ENCODE peak calls at places on chromosomes 4 and X, in four cellular contexts. One of them, this sample, is unnamed.

GRCh38 chrX:78595901-78596502 is 63.1 kb downstream of the RTL3 start:
- DNase-seq in breast epithelium: no peak
- DNase-seq in NT2/D1: peak; percentile 13
- DNase-seq in T-helper 1 cell: no peak
- DNase-seq in this sample: no peak

GRCh38 chr4:155738548-155738947 is 20.3 kb upstream of the GUCY1B1 start:
- DNase-seq in breast epithelium: no peak
- DNase-seq in T-helper 1 cell: no peak
- DNase-seq in NT2/D1: no peak
- DNase-seq in this sample: no peak

GRCh38 chr4:74716436-74716765 is 77.9 kb downstream of the BTC start:
- DNase-seq in T-helper 1 cell: no peak
- DNase-seq in breast epithelium: no peak
- DNase-seq in NT2/D1: no peak
- DNase-seq in this sample: no peak

GRCh38 chrX:47200385-47201150 is 6.9 kb downstream of the UBA1 start:
- DNase-seq in T-helper 1 cell: no peak
- DNase-seq in breast epithelium: no peak
- DNase-seq in NT2/D1: no peak
- DNase-seq in this sample: no peak

GRCh38 chrX:20007962-20008633 is 17.2 kb upstream of the BCLAF3 start:
- DNase-seq in breast epithelium: no peak
- DNase-seq in T-helper 1 cell: no peak
- DNase-seq in NT2/D1: no peak
- DNase-seq in this sample: no peak

GRCh38 chr4:176376032-176376614 is 56.4 kb downstream of the SPCS3 start:
- DNase-seq in NT2/D1: no peak
- DNase-seq in breast epithelium: no peak
- DNase-seq in T-helper 1 cell: no peak
- DNase-seq in this sample: no peak

GRCh38 chr4:155906554-155907247 is 3.2 kb downstream of the TDO2 start:
- DNase-seq in T-helper 1 cell: no peak
- DNase-seq in breast epithelium: peak; percentile 18
- DNase-seq in NT2/D1: no peak
- DNase-seq in this sample: peak; percentile 89

GRCh38 chr4:107616838-107617389 is 103.1 kb downstream of the PAPSS1 start:
- DNase-seq in breast epithelium: no peak
- DNase-seq in T-helper 1 cell: no peak
- DNase-seq in NT2/D1: no peak
- DNase-seq in this sample: no peak

GRCh38 chrX:30881390-30881789 is 7.7 kb downstream of the TAB3 start:
- DNase-seq in breast epithelium: no peak
- DNase-seq in T-helper 1 cell: no peak
- DNase-seq in NT2/D1: no peak
- DNase-seq in this sample: no peak

GRCh38 chr4:176340871-176341685 is 21.3 kb downstream of the SPCS3 start:
- DNase-seq in NT2/D1: peak; percentile 30
- DNase-seq in breast epithelium: no peak
- DNase-seq in T-helper 1 cell: no peak
- DNase-seq in this sample: no peak

GRCh38 chrX:69021095-69021494 is 144.2 kb downstream of the PJA1 start:
- DNase-seq in breast epithelium: no peak
- DNase-seq in T-helper 1 cell: no peak
- DNase-seq in NT2/D1: no peak
- DNase-seq in this sample: no peak

GRCh38 chr4:8721621-8722020 is 129.1 kb downstream of the CPZ start:
- DNase-seq in T-helper 1 cell: no peak
- DNase-seq in NT2/D1: no peak
- DNase-seq in breast epithelium: no peak
- DNase-seq in this sample: no peak

GRCh38 chrX:2677764-2678163 is 13.3 kb upstream of the CD99 start:
- DNase-seq in T-helper 1 cell: no peak
- DNase-seq in breast epithelium: peak; percentile 32
- DNase-seq in NT2/D1: no peak
- DNase-seq in this sample: peak; percentile 90